ENCODE peak calls at places on chromosomes 3 and 15, in ten cellular contexts. F is GM23338; O is HepG2; J is CD8-positive, alpha-beta T cell; A is pancreas; L is AG04450; W is upper lobe of right lung; Y is HL-60; Z is osteoblast; I is lower lobe of right lung. B is an unnamed sample. For H3K27me3, the result is how much of the 10 kb centered on the place peaks cover.

GRCh38 chr15:60477991-60478632 is 830 bp downstream of the ICE2 start:
- DNase-seq in F (peak), O (peak), J (no peak), A (no peak), L (no peak), W (no peak), Y (no peak), Z (peak), I (no peak), B (peak)

GRCh38 chr15:63233667-63234419 is 43.6 kb upstream of the APH1B start:
- DNase-seq in F (no peak), O (peak), J (no peak), A (no peak), L (no peak), W (no peak), Y (no peak), Z (peak), I (no peak), B (no peak)

GRCh38 chr3:32403663-32404062 is 12.0 kb downstream of the CMTM7 start:
- DNase-seq in F (no peak), O (no peak), J (no peak), A (no peak), L (no peak), W (no peak), Y (no peak), Z (no peak), I (no peak), B (no peak)

GRCh38 chr3:127981097-127981496 is 66.1 kb downstream of the KBTBD12 start:
- DNase-seq in F (no peak), O (no peak), J (no peak), A (no peak), L (no peak), W (no peak), Y (no peak), Z (no peak), I (no peak), B (no peak)

GRCh38 chr3:158642005-158642404 is 2.3 kb upstream of the GFM1 start:
- DNase-seq in F (no peak), O (no peak), J (no peak), A (no peak), L (no peak), W (no peak), Y (no peak), Z (no peak), I (no peak), B (no peak)

GRCh38 chr3:155131104-155131503 is 51.0 kb downstream of the MME start:
- DNase-seq in F (no peak), O (no peak), J (no peak), A (no peak), L (peak), W (no peak), Y (no peak), Z (peak), I (no peak), B (no peak)

GRCh38 chr3:119176778-119177177 is 3.4 kb downstream of the UPK1B start:
- DNase-seq in F (no peak), O (no peak), J (no peak), A (no peak), L (no peak), W (no peak), Y (no peak), Z (peak), I (no peak), B (no peak)

GRCh38 chr15:100958326-100959065 is 39.3 kb downstream of the LRRK1 start:
- DNase-seq in F (no peak), O (no peak), J (no peak), A (no peak), L (no peak), W (no peak), Y (no peak), Z (no peak), I (no peak), B (no peak)

GRCh38 chr3:172692751-172693310 is 18.0 kb downstream of the NCEH1 start:
- DNase-seq in F (peak), O (no peak), J (no peak), A (no peak), L (no peak), W (no peak), Y (no peak), Z (no peak), I (no peak), B (no peak)

GRCh38 chr3:124962403-124962940 is 27.9 kb upstream of the MUC13 start:
- DNase-seq in F (no peak), O (no peak), J (no peak), A (no peak), L (no peak), W (no peak), Y (no peak), Z (no peak), I (no peak), B (no peak)

GRCh38 chr3:125165189-125165947 is 47.2 kb downstream of the SLC12A8 start:
- DNase-seq in F (peak), O (peak), J (no peak), A (no peak), L (no peak), W (no peak), Y (no peak), Z (peak), I (peak), B (no peak)

GRCh38 chr3:170992854-170993253 is 33.7 kb downstream of the SLC2A2 start:
- DNase-seq in F (no peak), O (no peak), J (no peak), A (no peak), L (no peak), W (no peak), Y (no peak), Z (no peak), I (no peak), B (no peak)

GRCh38 chr15:64379216-64379960 is 1.9 kb downstream of the PCLAF start:
- DNase-seq in F (no peak), O (no peak), J (no peak), A (no peak), L (no peak), W (no peak), Y (no peak), Z (peak), I (no peak), B (no peak)

GRCh38 chr3:11514191-11514770 is 129.4 kb downstream of the VGLL4 start:
- DNase-seq in F (no peak), O (peak), J (no peak), A (peak), L (no peak), W (no peak), Y (no peak), Z (peak), I (no peak), B (no peak)

GRCh38 chr3:66152336-66152735 is 68.5 kb upstream of the SLC25A26 start:
- DNase-seq in F (no peak), O (no peak), J (no peak), A (no peak), L (no peak), W (no peak), Y (no peak), Z (no peak), I (no peak), B (no peak)

GRCh38 chr15:75661041-75661778 is 13.5 kb downstream of the SNX33 start:
- DNase-seq in F (peak), O (peak), J (no peak), A (peak), L (peak), W (peak), Y (no peak), Z (peak), I (peak), B (no peak)

GRCh38 chr3:54621181-54621580 is 306.7 kb downstream of the LRTM1 start:
- DNase-seq in F (no peak), O (no peak), J (no peak), A (no peak), L (no peak), W (no peak), Y (no peak), Z (no peak), I (no peak), B (no peak)

GRCh38 chr15:37103475-37104071 is 3.2 kb upstream of the MEIS2 start:
- DNase-seq in F (no peak), O (no peak), J (no peak), A (no peak), L (no peak), W (no peak), Y (no peak), Z (no peak), I (no peak), B (no peak)

GRCh38 chr3:78974181-78974770 is 793.5 kb downstream of the ROBO1 start:
- DNase-seq in F (no peak), O (no peak), J (no peak), A (no peak), L (no peak), W (no peak), Y (no peak), Z (no peak), I (no peak), B (no peak)

GRCh38 chr15:52709172-52709979 is 30.2 kb upstream of the ATOSA start:
- DNase-seq in F (peak), O (peak), J (no peak), A (peak), L (no peak), W (no peak), Y (no peak), Z (no peak), I (no peak), B (peak)

GRCh38 chr15:37095197-37095992 is 5.0 kb downstream of the MEIS2 start:
- DNase-seq in F (peak), O (no peak), J (no peak), A (no peak), L (no peak), W (no peak), Y (no peak), Z (peak), I (no peak), B (peak)

GRCh38 chr3:33256249-33256648 is 21.0 kb upstream of the FBXL2 start:
- DNase-seq in F (no peak), O (no peak), J (no peak), A (no peak), L (no peak), W (no peak), Y (no peak), Z (no peak), I (no peak), B (no peak)

GRCh38 chr15:100693451-100693850 is 91.1 kb downstream of the ASB7 start:
- DNase-seq in F (no peak), O (no peak), J (no peak), A (no peak), L (no peak), W (peak), Y (no peak), Z (no peak), I (no peak), B (no peak)

DNA sequence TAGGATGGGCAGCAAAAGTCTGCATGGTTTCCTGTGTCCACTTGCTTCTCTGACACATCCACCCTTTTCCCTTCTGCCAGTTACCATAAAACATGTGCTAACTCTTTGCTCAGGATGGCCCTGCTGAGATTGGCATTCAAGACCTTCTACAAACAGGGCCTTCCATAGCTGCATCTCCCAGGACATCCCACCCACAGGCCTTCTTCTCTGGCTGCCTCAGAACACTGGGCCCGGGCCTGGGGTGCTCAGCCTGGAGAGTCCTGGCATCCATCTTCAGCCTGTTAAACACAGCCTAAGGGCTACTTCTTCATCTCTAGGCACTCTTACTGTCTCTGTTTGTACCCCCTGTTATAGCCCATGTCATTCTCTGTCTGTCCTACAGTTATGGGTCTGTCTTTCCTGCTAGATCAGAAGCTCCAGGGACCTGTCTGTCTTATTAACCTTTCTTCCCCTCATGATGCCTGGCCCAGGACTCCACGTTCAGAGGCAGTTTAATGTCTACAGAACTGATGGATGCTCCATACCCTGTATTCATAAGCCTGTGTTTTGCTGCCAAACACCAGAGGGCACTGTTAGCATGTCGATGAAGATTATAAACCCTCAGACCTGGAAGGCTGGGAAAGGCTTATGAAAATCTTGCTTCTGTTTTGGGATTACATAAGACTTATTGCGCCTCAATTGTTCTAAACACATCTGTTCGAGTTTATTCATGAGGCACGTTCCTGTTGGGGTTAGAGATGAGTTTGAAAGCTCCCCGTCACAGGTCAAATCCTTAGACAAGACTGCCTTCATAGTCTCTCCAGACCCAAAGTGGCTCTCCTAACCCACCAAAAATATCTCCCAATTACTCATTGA is 16.5 kb downstream of the SEMA3G start:
- DNase-seq in F (peak), O (peak), J (no peak), A (peak), L (peak), W (peak), Y (peak), Z (peak), I (no peak), B (no peak)
- TF ChIP-seq CTCF in F (peak), O (peak), J (peak), A (peak), L (peak), W (peak), Y (peak), Z (peak), I (peak), B (peak)

GRCh38 chr3:14602006-14602803 is 49.4 kb upstream of the CCDC174 start:
- DNase-seq in F (peak), O (no peak), J (no peak), A (no peak), L (no peak), W (no peak), Y (no peak), Z (peak), I (no peak), B (no peak)
- H3K4me3 ChIP-seq in F (peak), O (peak), J (no peak), A (peak), L (peak), W (no peak), Y (no peak), Z (no peak), I (peak), B (no peak)

GRCh38 chr15:65990298-65990981 is 121.1 kb downstream of the RAB11A start:
- DNase-seq in F (peak), O (no peak), J (no peak), A (no peak), L (no peak), W (no peak), Y (no peak), Z (no peak), I (no peak), B (no peak)
- H3K27me3 ChIP-seq in F (under half), O (under half), J (under half), A (under half), L (under half), W (under half), Y (under half), Z (under half), I (under half), B (under half)

DNA sequence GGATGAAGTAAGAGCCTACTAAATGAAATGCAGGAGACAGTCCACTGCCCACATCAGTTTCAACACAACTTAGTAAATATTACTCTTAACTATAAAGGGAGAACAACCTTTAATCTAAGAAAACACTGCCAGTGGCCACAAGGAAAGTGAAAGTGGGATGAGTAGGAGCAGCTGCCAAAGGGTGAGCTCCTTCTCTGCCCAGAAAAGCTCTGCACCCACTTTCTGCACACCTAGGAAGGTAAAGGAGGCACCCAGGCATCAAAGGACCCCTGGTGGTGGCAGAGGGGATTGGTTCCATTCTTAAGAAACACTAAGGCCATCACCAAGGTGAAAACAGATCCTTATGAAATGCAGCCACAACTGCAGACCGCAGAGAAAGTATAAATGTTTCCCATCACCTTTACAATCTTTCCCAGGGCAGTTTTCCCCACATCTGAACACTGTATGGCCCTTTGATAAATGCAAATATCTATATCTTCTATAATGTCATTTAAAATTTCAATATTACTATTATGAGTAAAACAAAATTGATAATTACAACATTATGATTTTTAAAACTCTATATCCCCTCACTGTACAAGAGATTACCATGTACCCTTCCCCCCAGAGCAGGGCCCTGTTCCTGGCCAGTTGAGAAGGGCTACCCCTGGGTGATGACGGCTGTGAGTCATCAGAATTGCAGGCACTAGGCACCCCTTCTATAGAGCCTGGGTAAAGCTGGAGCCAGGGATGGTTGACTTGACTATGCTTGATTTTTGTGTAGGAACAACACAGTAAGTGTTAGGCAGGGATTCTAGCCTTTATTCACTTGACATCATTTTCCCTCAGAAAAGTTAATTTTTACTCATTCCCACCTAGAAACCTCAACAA is 92.0 kb downstream of the SNRK start:
- DNase-seq in F (peak), O (peak), J (peak), A (peak), L (no peak), W (no peak), Y (no peak), Z (no peak), I (no peak), B (no peak)
- TF ChIP-seq CTCF in F (peak), O (peak), J (peak), A (peak), L (peak), W (peak), Y (peak), Z (peak), I (peak), B (peak)

DNA sequence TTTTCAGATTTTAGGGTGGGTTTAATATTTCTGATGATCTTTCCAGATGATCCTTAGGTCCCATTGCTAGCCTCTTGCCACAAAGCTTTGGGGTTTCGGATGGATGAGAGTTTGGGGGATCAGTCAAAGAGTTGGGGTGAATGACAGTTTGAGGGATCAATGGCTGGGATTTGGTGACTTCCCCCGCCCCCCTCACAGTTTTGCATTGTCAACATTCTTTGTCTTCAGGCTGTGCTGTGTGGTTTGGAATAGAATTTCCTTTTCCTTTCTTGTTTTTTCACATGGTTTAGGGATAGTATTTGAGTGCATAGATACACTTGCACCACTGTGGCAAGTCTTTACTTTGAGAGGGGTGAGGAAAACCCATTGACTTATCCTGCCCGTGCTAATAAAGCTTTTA is 14.3 kb downstream of the MEF2A start:
- DNase-seq in F (peak), O (no peak), J (no peak), A (no peak), L (no peak), W (no peak), Y (no peak), Z (peak), I (no peak), B (no peak)
- H3K4me3 ChIP-seq in F (peak), O (no peak), J (no peak), A (no peak), L (no peak), W (no peak), Y (no peak), Z (no peak), I (no peak), B (no peak)

GRCh38 chr3:116260491-116260890 is 184.8 kb downstream of the LSAMP start:
- DNase-seq in F (peak), O (no peak), J (no peak), A (no peak), L (no peak), W (no peak), Y (no peak), Z (no peak), I (no peak), B (no peak)
- H3K27me3 ChIP-seq in F (half or more), O (under half), J (under half), A (under half), L (under half), W (under half), Y (under half), Z (under half), I (under half), B (under half)

B was measured in GM06990.